ENCODE peak calls at places on chromosomes 7 and 10, in four cellular contexts. F is stimulated activated CD4-positive, alpha-beta T cell treated with anti-CD3 and anti-CD28 coated beads, Interleukin-2, amount 100 ng/mL, for 48 hours; T is NCI-H1436; H is fibroblast of pulmonary artery. G is an unnamed sample.
A peak's percentile ranks its signal among the peaks of the same experiment; 100 is the strongest.

GRCh38 chr7:7944619-7945282 is 23.8 kb upstream of the GLCCI1 start:
- DNase-seq in F (peak; percentile 20), T (no peak), H (no peak), G (no peak)

GRCh38 chr10:102449321-102450123 is 1.8 kb downstream of the C10orf95 start:
- DNase-seq in F (peak; percentile 75), T (peak; percentile 76), H (peak; percentile 69), G (peak; percentile 83)

GRCh38 chr7:16753102-16753931 is at the start of gene TSPAN13:
- DNase-seq in F (peak; percentile 50), T (peak; percentile 89), H (peak; percentile 70), G (peak; percentile 95)

GRCh38 chr7:41979834-41980307 is 257.1 kb downstream of the GLI3 start:
- DNase-seq in F (no peak), T (no peak), H (peak; percentile 79), G (no peak)

GRCh38 chr10:42242135-42242805 is 396.1 kb downstream of the ZNF33B start:
- DNase-seq in F (no peak), T (no peak), H (peak; percentile 0), G (no peak)

GRCh38 chr10:99698504-99699080 is 33.3 kb downstream of the COX15 start:
- DNase-seq in F (no peak), T (no peak), H (peak; percentile 8), G (no peak)

GRCh38 chr10:96244354-96244753 is 27.0 kb downstream of the BLNK start:
- DNase-seq in F (no peak), T (no peak), H (no peak), G (no peak)

GRCh38 chr7:117582219-117582704 is 102.4 kb downstream of the CFTR start:
- DNase-seq in F (no peak), T (no peak), H (peak; percentile 99), G (no peak)

GRCh38 chr7:155408657-155409586 is 49.0 kb upstream of the EN2 start:
- DNase-seq in F (no peak), T (no peak), H (no peak), G (no peak)

GRCh38 chr7:124033093-124033806 is 383 bp upstream of the TMEM229A start:
- DNase-seq in F (no peak), T (no peak), H (peak; percentile 8), G (peak; percentile 72)

GRCh38 chr7:8817448-8818036 is 384.1 kb downstream of the NXPH1 start:
- DNase-seq in F (no peak), T (no peak), H (no peak), G (no peak)

GRCh38 chr10:94006591-94007550 is 13.1 kb downstream of the PLCE1 start:
- DNase-seq in F (no peak), T (no peak), H (peak; percentile 92), G (no peak)

GRCh38 chr10:69802424-69803161 is 887 bp downstream of the COL13A1 start:
- DNase-seq in F (no peak), T (no peak), H (peak; percentile 56), G (no peak)

GRCh38 chr7:35991511-35992232 is 161.4 kb upstream of the EEPD1 start:
- DNase-seq in F (no peak), T (no peak), H (no peak), G (no peak)

GRCh38 chr10:71840177-71840711 is 10.8 kb downstream of the PSAP start:
- DNase-seq in F (no peak), T (peak; percentile 94), H (peak; percentile 95), G (peak; percentile 97)

GRCh38 chr7:139673230-139673629 is 104.6 kb downstream of the HIPK2 start:
- DNase-seq in F (peak; percentile 23), T (no peak), H (no peak), G (no peak)

GRCh38 chr7:29878081-29878688 is 71.9 kb downstream of the WIPF3 start:
- DNase-seq in F (no peak), T (peak; percentile 24), H (peak; percentile 66), G (no peak)

GRCh38 chr10:71621783-71622526 is 97.6 kb downstream of the C10orf105 start:
- DNase-seq in F (no peak), T (no peak), H (peak; percentile 11), G (peak; percentile 76)

GRCh38 chr10:80421369-80422220 is 13.2 kb downstream of the PRXL2A start:
- DNase-seq in F (no peak), T (no peak), H (no peak), G (no peak)

GRCh38 chr10:6607778-6608177 is 27.7 kb upstream of the PRKCQ start:
- DNase-seq in F (no peak), T (no peak), H (peak; percentile 35), G (peak; percentile 43)

GRCh38 chr7:1666251-1666778 is 3.8 kb upstream of the ELFN1 start:
- DNase-seq in F (no peak), T (no peak), H (no peak), G (peak; percentile 16)

GRCh38 chr7:47370461-47371042 is 211.4 kb downstream of the TNS3 start:
- DNase-seq in F (no peak), T (no peak), H (no peak), G (no peak)

G was measured in posterior cingulate gyrus.